ENCODE peak calls at places on chromosome 19, in six cellular contexts. A, V, O, N, J and E are unnamed samples. For H3K9me3, the result is how much of the 10 kb centered on the place peaks cover.

GRCh38 chr19:16899566-16900075 is 10.8 kb downstream of the F2RL3 start:
- DNase-seq in V (no peak), J (peak), O (no peak), A (peak), N (no peak), E (no peak)

GRCh38 chr19:18388328-18389094 is 2.6 kb downstream of the GDF15 start:
- DNase-seq in O (peak), A (peak), J (peak), V (peak), N (peak), E (peak)

GRCh38 chr19:57664269-57665127 is 4.2 kb upstream of the ZSCAN4 start:
- DNase-seq in V (peak), N (peak), O (no peak), J (peak), A (peak), E (peak)

GRCh38 chr19:17001603-17002183 is 24.9 kb downstream of the CPAMD8 start:
- DNase-seq in O (no peak), V (no peak), N (no peak), A (no peak), J (no peak), E (no peak)

GRCh38 chr19:8607386-8607785 is 3.1 kb downstream of the ADAMTS10 start:
- DNase-seq in A (peak), V (peak), O (peak), J (no peak), N (no peak), E (no peak)

GRCh38 chr19:55640577-55641375 is at the start of gene ZNF580:
- DNase-seq in O (no peak), J (peak), A (peak), V (peak), N (peak), E (peak)

GRCh38 chr19:49415102-49415809 is 8.0 kb downstream of the PTH2 start:
- DNase-seq in O (no peak), J (no peak), V (no peak), A (no peak), N (no peak), E (no peak)

GRCh38 chr19:31128291-31128690 is 220.9 kb downstream of the TSHZ3 start:
- DNase-seq in J (no peak), A (no peak), N (no peak), V (no peak), O (no peak), E (no peak)

GRCh38 chr19:33724723-33725060 is 72.0 kb upstream of the KCTD15 start:
- DNase-seq in O (no peak), N (no peak), V (no peak), J (no peak), A (no peak), E (no peak)

GRCh38 chr19:16585808-16586476 is 13.7 kb upstream of the SLC35E1 start:
- DNase-seq in O (no peak), N (no peak), A (no peak), V (no peak), J (peak), E (no peak)

GRCh38 chr19:11963566-11964355 is 1.1 kb upstream of the ZNF763 start:
- DNase-seq in O (peak), N (peak), V (peak), A (peak), J (peak), E (peak)

GRCh38 chr19:49666120-49666444 is 349 bp downstream of the BCL2L12 start:
- DNase-seq in V (no peak), O (no peak), N (no peak), A (peak), J (no peak), E (no peak)

GRCh38 chr19:5017235-5017634 is 48.3 kb downstream of the KDM4B start:
- DNase-seq in O (no peak), A (no peak), N (no peak), J (no peak), V (no peak), E (no peak)

GRCh38 chr19:5016781-5017180 is 47.9 kb downstream of the KDM4B start:
- DNase-seq in O (no peak), V (no peak), N (no peak), J (no peak), A (no peak), E (no peak)

GRCh38 chr19:5016268-5016667 is 47.4 kb downstream of the KDM4B start:
- DNase-seq in A (no peak), N (no peak), J (no peak), O (no peak), V (no peak), E (no peak)

GRCh38 chr19:5020368-5020767 is 51.5 kb downstream of the KDM4B start:
- DNase-seq in V (no peak), N (no peak), J (no peak), A (no peak), O (no peak), E (no peak)

DNA sequence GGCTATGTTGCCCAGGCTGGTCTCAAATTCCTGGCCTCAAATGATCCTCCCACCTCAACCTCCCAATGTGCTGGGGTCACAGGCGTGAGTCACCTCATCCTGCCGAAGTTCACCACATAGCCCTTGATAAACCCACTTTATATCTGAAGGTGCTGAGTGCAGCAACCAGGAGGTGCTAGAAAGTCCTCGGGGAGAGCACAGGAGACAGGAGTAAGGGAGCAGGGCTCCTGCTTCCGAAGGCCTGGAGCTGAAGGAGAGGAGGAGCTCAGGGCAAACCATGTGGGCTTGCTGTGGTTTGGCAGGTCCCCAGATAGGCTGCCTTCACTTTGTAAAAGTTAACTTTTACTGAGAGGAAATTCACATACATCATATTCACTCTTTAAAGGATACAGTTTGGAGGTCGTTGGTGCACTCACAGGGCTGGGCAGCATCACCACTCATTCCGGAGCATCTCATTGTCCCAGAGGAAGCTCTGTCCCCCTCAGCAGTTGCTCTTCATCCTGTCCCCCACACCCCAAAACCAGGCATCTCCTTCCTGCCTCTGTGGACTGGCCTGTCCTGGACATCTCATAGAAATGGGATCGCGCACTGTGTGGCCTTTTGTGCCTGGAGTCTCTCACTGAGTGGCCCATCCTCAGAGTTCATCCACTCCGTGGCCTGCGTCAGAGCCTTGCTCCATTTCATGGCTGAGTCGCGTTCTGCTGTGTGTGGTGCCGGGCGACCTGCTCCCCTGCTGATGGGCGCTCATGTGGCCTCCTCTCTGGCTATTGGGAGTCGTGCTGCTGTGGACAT is 49.5 kb downstream of the KDM4B start:
- DNase-seq in O (no peak), V (no peak), J (no peak), A (peak), N (no peak), E (no peak)
- TF ChIP-seq CTCF in O (no peak), V (no peak), J (no peak), A (no peak), N (no peak), E (no peak)

GRCh38 chr19:52322429-52322828 is 13.6 kb upstream of the ZNF610 start:
- DNase-seq in A (no peak), O (no peak), J (no peak), V (no peak), N (no peak), E (no peak)
- H3K9me3 ChIP-seq in A (under half), O (half or more), J (half or more), V (half or more), N (half or more), E (under half)

GRCh38 chr19:30001794-30002193 is 59.8 kb downstream of the URI1 start:
- DNase-seq in V (no peak), N (no peak), O (no peak), J (no peak), A (peak), E (no peak)
- TF ChIP-seq CTCF in V (no peak), N (no peak), O (no peak), J (no peak), A (peak), E (peak)

DNA sequence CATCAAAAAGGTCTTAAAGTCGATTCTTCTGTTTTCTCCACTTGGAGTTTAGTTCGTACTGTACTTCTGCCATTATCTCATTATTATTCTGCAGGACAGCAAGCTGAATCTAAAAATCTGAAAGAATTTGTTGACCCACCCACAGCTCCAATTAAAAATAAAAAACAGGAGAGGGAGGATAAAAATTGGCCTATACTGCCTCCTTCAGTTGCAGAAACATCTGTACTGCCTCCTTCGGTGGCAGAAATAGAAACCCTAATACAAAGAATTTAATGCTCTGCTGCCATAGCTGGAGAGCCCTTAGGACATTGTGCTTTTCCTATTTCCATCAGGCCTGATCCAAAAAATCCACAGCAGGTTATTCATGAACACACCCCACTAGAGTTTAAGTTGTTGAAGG is 9.8 kb downstream of the ZNF350 start:
- DNase-seq in J (no peak), N (no peak), A (no peak), V (no peak), O (no peak), E (no peak)
- H3K9me3 ChIP-seq in J (half or more), N (half or more), A (under half), V (half or more), O (half or more), E (under half)

GRCh38 chr19:3691372-3691716 is 8.9 kb downstream of the PIP5K1C start:
- DNase-seq in J (no peak), V (no peak), O (no peak), N (peak), A (no peak), E (no peak)

GRCh38 chr19:3693030-3693925 is 7.0 kb downstream of the PIP5K1C start:
- DNase-seq in N (no peak), V (no peak), A (no peak), O (no peak), J (no peak), E (no peak)

GRCh38 chr19:3691726-3692125 is 8.5 kb downstream of the PIP5K1C start:
- DNase-seq in N (no peak), A (no peak), O (no peak), V (no peak), J (no peak), E (no peak)

GRCh38 chr19:3690551-3691371 is 9.5 kb downstream of the PIP5K1C start:
- DNase-seq in N (no peak), O (no peak), J (no peak), V (no peak), A (no peak), E (no peak)

DNA sequence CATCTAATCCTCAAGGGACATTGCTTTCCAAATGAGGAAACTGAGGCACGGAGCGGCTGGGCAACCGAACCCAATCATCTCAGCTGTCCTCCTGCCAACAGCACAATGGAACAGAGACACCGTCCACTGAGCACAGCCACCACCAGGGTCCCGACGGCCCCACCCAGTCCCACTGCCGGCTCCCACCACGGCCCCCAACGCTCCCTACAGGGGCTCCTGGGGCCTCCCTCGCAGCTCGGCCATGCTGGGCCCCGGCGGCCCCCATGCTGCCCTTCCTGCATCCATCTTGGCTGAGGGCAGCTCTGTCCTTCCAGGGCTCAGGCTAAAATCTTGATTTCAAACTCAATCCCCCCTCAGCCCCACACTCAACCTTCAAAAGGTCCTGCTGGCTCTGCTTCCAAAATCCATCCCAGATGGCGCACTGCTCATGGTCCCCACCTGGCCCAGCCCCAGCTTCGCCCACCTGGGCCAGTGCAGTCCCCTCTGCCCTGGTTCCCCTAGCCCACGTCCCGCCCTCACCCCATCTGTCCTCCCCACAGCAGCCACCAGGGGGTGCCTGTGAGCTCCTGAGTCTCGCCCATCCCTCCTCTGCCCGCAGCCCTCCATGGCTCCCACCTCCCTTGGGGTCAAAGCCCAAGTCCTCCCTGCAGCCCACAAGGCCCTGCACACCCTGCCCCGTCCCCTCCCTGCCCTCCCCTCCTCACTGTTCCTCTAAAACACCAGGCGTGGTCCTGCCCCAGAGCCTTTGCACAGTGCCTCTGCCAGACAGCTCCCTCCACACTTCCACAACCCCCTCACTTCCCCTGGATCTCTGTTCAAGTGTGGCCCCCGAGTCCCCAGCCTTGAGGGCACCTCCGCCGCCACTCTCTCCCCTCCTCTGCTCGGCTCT is 7.9 kb downstream of the PIP5K1C start:
- DNase-seq in A (no peak), V (no peak), N (no peak), J (no peak), O (no peak), E (no peak)
- TF ChIP-seq CTCF in A (peak), V (peak), N (peak), J (peak), O (peak), E (peak)